ENCODE peak calls at places on chromosomes 7 and 10, in four cellular contexts. One of them, this sample, is unnamed.

GRCh38 chr7:45157286-45157652 is 322 bp upstream of the RAMP3 start:
- DNase-seq in right atrium auricular region: no peak
- DNase-seq in ACHN: no peak
- DNase-seq in NAMALWA: no peak
- DNase-seq in this sample: no peak

GRCh38 chr7:95205821-95206220 is 118.5 kb downstream of the PON1 start:
- DNase-seq in right atrium auricular region: no peak
- DNase-seq in ACHN: peak; percentile 87
- DNase-seq in NAMALWA: no peak
- DNase-seq in this sample: no peak

GRCh38 chr7:16847381-16847860 is 34.4 kb downstream of the AGR3 start:
- DNase-seq in right atrium auricular region: no peak
- DNase-seq in ACHN: no peak
- DNase-seq in NAMALWA: no peak
- DNase-seq in this sample: no peak

GRCh38 chr10:131188494-131188893 is 123.0 kb downstream of the TCERG1L start:
- DNase-seq in right atrium auricular region: no peak
- DNase-seq in ACHN: no peak
- DNase-seq in NAMALWA: no peak
- DNase-seq in this sample: no peak

GRCh38 chr10:10716972-10717371 is 300.7 kb upstream of the CELF2 start:
- DNase-seq in right atrium auricular region: no peak
- DNase-seq in ACHN: no peak
- DNase-seq in NAMALWA: no peak
- DNase-seq in this sample: no peak

GRCh38 chr10:110883924-110884323 is 12.2 kb downstream of the PDCD4 start:
- DNase-seq in right atrium auricular region: no peak
- DNase-seq in ACHN: no peak
- DNase-seq in NAMALWA: no peak
- DNase-seq in this sample: no peak

GRCh38 chr7:107948645-107949442 is 54.1 kb downstream of the LAMB1 start:
- DNase-seq in right atrium auricular region: no peak
- DNase-seq in ACHN: peak; percentile 40
- DNase-seq in NAMALWA: no peak
- DNase-seq in this sample: peak; percentile 19

GRCh38 chr7:157439149-157439548 is 102.3 kb downstream of the DNAJB6 start:
- DNase-seq in right atrium auricular region: no peak
- DNase-seq in ACHN: no peak
- DNase-seq in NAMALWA: no peak
- DNase-seq in this sample: no peak

GRCh38 chr10:31317652-31318381 is 1.2 kb upstream of the ZEB1 start:
- DNase-seq in right atrium auricular region: no peak
- DNase-seq in ACHN: no peak
- DNase-seq in NAMALWA: no peak
- DNase-seq in this sample: peak; percentile 91

GRCh38 chr10:62818426-62819011 is 2.4 kb upstream of the EGR2 start:
- DNase-seq in right atrium auricular region: no peak
- DNase-seq in ACHN: no peak
- DNase-seq in NAMALWA: no peak
- DNase-seq in this sample: no peak

GRCh38 chr7:40579401-40579800 is 444.6 kb downstream of the SUGCT start:
- DNase-seq in right atrium auricular region: no peak
- DNase-seq in ACHN: no peak
- DNase-seq in NAMALWA: no peak
- DNase-seq in this sample: no peak

GRCh38 chr10:119449760-119450461 is 92.6 kb downstream of the RGS10 start:
- DNase-seq in right atrium auricular region: peak; percentile 75
- DNase-seq in ACHN: peak; percentile 71
- DNase-seq in NAMALWA: peak; percentile 49
- DNase-seq in this sample: no peak

This sample was measured in esophagus muscularis mucosa.